ENCODE peak calls at places on chromosomes 3 and 15, in four cellular contexts. One of them, this sample, is unnamed. For H3K9me3, the result is how much of the 10 kb centered on the place peaks cover.

GRCh38 chr15:33968224-33968623 is at the start of gene CHRM5:
- DNase-seq in A549: no peak
- DNase-seq in tibial artery: no peak
- DNase-seq in lung: no peak
- DNase-seq in this sample: no peak

GRCh38 chr15:35784745-35785144 is 238.8 kb upstream of the DPH6 start:
- DNase-seq in A549: peak
- DNase-seq in tibial artery: no peak
- DNase-seq in lung: no peak
- DNase-seq in this sample: no peak

GRCh38 chr15:52417501-52417900 is 111.2 kb downstream of the MYO5A start:
- DNase-seq in A549: no peak
- DNase-seq in tibial artery: no peak
- DNase-seq in lung: no peak
- DNase-seq in this sample: no peak

GRCh38 chr3:53493997-53494791 is at the start of gene CACNA1D:
- DNase-seq in A549: no peak
- DNase-seq in tibial artery: no peak
- DNase-seq in lung: peak
- DNase-seq in this sample: no peak

GRCh38 chr15:38531509-38531908 is 33.1 kb downstream of the RASGRP1 start:
- DNase-seq in A549: no peak
- DNase-seq in tibial artery: no peak
- DNase-seq in lung: no peak
- DNase-seq in this sample: no peak

GRCh38 chr3:124584552-124585391 is 145.5 kb upstream of the UMPS start:
- DNase-seq in A549: peak
- DNase-seq in tibial artery: peak
- DNase-seq in lung: peak
- DNase-seq in this sample: peak

GRCh38 chr3:144456041-144456440 is 484.4 kb downstream of the DIPK2A start:
- DNase-seq in A549: no peak
- DNase-seq in tibial artery: no peak
- DNase-seq in lung: no peak
- DNase-seq in this sample: no peak

GRCh38 chr15:101497484-101498034 is 8.1 kb upstream of the PCSK6 start:
- DNase-seq in A549: no peak
- DNase-seq in tibial artery: no peak
- DNase-seq in lung: no peak
- DNase-seq in this sample: no peak

GRCh38 chr3:196422976-196423781 is 9.0 kb downstream of the UBXN7 start:
- DNase-seq in A549: no peak
- DNase-seq in tibial artery: no peak
- DNase-seq in lung: no peak
- DNase-seq in this sample: peak

GRCh38 chr3:23402728-23403505 is 199.8 kb downstream of the UBE2E2 start:
- DNase-seq in A549: no peak
- DNase-seq in tibial artery: no peak
- DNase-seq in lung: no peak
- DNase-seq in this sample: no peak

GRCh38 chr15:22236469-22236868 is 156.1 kb downstream of the OR4M2 start:
- DNase-seq in A549: no peak
- DNase-seq in tibial artery: no peak
- DNase-seq in lung: no peak
- DNase-seq in this sample: no peak

GRCh38 chr15:85788796-85789495 is 5.8 kb downstream of the KLHL25 start:
- DNase-seq in A549: no peak
- DNase-seq in tibial artery: no peak
- DNase-seq in lung: peak
- DNase-seq in this sample: no peak

GRCh38 chr3:151733613-151734012 is at the start of gene AADACL2:
- DNase-seq in A549: no peak
- DNase-seq in tibial artery: no peak
- DNase-seq in lung: no peak
- DNase-seq in this sample: no peak

GRCh38 chr15:74365619-74366445 is 1.6 kb downstream of the CYP11A1 start:
- DNase-seq in A549: no peak
- DNase-seq in tibial artery: peak
- DNase-seq in lung: no peak
- DNase-seq in this sample: peak

GRCh38 chr3:76044601-76045600 is 259.6 kb upstream of the ZNF717 start:
- DNase-seq in A549: peak
- DNase-seq in tibial artery: no peak
- DNase-seq in lung: no peak
- DNase-seq in this sample: no peak
- H3K4me3 ChIP-seq in A549: no peak
- H3K4me3 ChIP-seq in tibial artery: no peak
- H3K4me3 ChIP-seq in lung: no peak
- H3K4me3 ChIP-seq in this sample: no peak

GRCh38 chr15:67201136-67201535 is 53.3 kb downstream of the AAGAB start:
- DNase-seq in A549: no peak
- DNase-seq in tibial artery: no peak
- DNase-seq in lung: no peak
- DNase-seq in this sample: no peak

GRCh38 chr15:67198157-67198754 is 56.2 kb downstream of the AAGAB start:
- DNase-seq in A549: peak
- DNase-seq in tibial artery: no peak
- DNase-seq in lung: no peak
- DNase-seq in this sample: no peak

GRCh38 chr15:67199391-67199790 is 55.1 kb downstream of the AAGAB start:
- DNase-seq in A549: no peak
- DNase-seq in tibial artery: no peak
- DNase-seq in lung: no peak
- DNase-seq in this sample: no peak

GRCh38 chr15:67202091-67202490 is 52.4 kb downstream of the AAGAB start:
- DNase-seq in A549: no peak
- DNase-seq in tibial artery: no peak
- DNase-seq in lung: no peak
- DNase-seq in this sample: no peak

GRCh38 chr15:67199881-67200763 is 54.3 kb downstream of the AAGAB start:
- DNase-seq in A549: no peak
- DNase-seq in tibial artery: no peak
- DNase-seq in lung: no peak
- DNase-seq in this sample: no peak
- H3K9me3 ChIP-seq in A549: under half
- H3K9me3 ChIP-seq in tibial artery: under half
- H3K9me3 ChIP-seq in lung: under half
- H3K9me3 ChIP-seq in this sample: under half

GRCh38 chr3:156140196-156140595 is 19.8 kb downstream of the KCNAB1 start:
- DNase-seq in A549: no peak
- DNase-seq in tibial artery: no peak
- DNase-seq in lung: no peak
- DNase-seq in this sample: no peak

GRCh38 chr3:156148345-156148945 is 28.1 kb downstream of the KCNAB1 start:
- DNase-seq in A549: no peak
- DNase-seq in tibial artery: no peak
- DNase-seq in lung: no peak
- DNase-seq in this sample: no peak

GRCh38 chr3:156142649-156143048 is 22.3 kb downstream of the KCNAB1 start:
- DNase-seq in A549: no peak
- DNase-seq in tibial artery: no peak
- DNase-seq in lung: no peak
- DNase-seq in this sample: no peak

GRCh38 chr3:156148946-156149348 is 28.6 kb downstream of the KCNAB1 start:
- DNase-seq in A549: no peak
- DNase-seq in tibial artery: no peak
- DNase-seq in lung: no peak
- DNase-seq in this sample: no peak

GRCh38 chr3:156143136-156143535 is 22.8 kb downstream of the KCNAB1 start:
- DNase-seq in A549: no peak
- DNase-seq in tibial artery: no peak
- DNase-seq in lung: no peak
- DNase-seq in this sample: no peak
- H3K4me3 ChIP-seq in A549: no peak
- H3K4me3 ChIP-seq in tibial artery: peak
- H3K4me3 ChIP-seq in lung: no peak
- H3K4me3 ChIP-seq in this sample: peak

DNA sequence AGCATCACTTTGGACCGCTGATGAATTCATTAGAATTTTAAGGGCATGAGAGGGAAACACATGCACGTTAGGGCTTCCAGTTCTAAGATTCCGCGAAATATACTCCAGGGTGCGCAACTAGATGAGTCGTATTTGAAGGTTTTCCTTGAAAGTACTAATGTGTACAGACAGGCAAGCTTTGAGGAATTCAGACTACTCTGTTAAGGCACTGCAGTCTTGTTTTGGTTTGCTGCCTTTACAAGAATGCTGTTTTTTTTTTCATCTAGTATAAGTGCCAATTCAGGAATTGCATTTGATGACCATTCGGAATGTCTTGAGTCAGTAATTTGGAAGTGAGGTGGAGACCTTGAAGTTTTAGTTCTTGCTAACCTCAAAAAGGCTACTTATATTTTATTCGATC is 19.1 kb downstream of the TRNT1 start:
- DNase-seq in A549: no peak
- DNase-seq in tibial artery: no peak
- DNase-seq in lung: no peak
- DNase-seq in this sample: no peak
- H3K9me3 ChIP-seq in A549: under half
- H3K9me3 ChIP-seq in tibial artery: under half
- H3K9me3 ChIP-seq in lung: under half
- H3K9me3 ChIP-seq in this sample: under half

This sample was measured in left ventricle myocardium inferior.